ENCODE peak calls at places on chromosomes 6 and 20, in nine cellular contexts. One of them, this sample, is unnamed.

GRCh38 chr6:150144294-150144868 is 1.5 kb downstream of the PPP1R14C start:
- DNase-seq in activated gamma-delta T cell treated with Interleukin-2 at 50 U/mL for 16 hours: no peak
- DNase-seq in NCI-H1417: no peak
- DNase-seq in activated CD4-positive, alpha-beta T cell treated with anti-CD3 and anti-CD28 coated beads, Interleukin-2, amount 50 U/mL, for 1 hour: no peak
- DNase-seq in NCI-H1105: no peak
- DNase-seq in NCI-H2081: no peak
- DNase-seq in EH: peak
- DNase-seq in PC-9: peak
- DNase-seq in germinal center: no peak
- DNase-seq in this sample: no peak

GRCh38 chr20:22575087-22575721 is 9.2 kb downstream of the FOXA2 start:
- DNase-seq in activated gamma-delta T cell treated with Interleukin-2 at 50 U/mL for 16 hours: no peak
- DNase-seq in NCI-H1417: no peak
- DNase-seq in activated CD4-positive, alpha-beta T cell treated with anti-CD3 and anti-CD28 coated beads, Interleukin-2, amount 50 U/mL, for 1 hour: no peak
- DNase-seq in NCI-H1105: no peak
- DNase-seq in NCI-H2081: peak
- DNase-seq in EH: peak
- DNase-seq in PC-9: no peak
- DNase-seq in germinal center: no peak
- DNase-seq in this sample: no peak

GRCh38 chr6:61711849-61712248 is 574.2 kb downstream of the KHDRBS2 start:
- DNase-seq in activated gamma-delta T cell treated with Interleukin-2 at 50 U/mL for 16 hours: no peak
- DNase-seq in NCI-H1417: no peak
- DNase-seq in activated CD4-positive, alpha-beta T cell treated with anti-CD3 and anti-CD28 coated beads, Interleukin-2, amount 50 U/mL, for 1 hour: no peak
- DNase-seq in NCI-H1105: no peak
- DNase-seq in NCI-H2081: no peak
- DNase-seq in EH: no peak
- DNase-seq in PC-9: no peak
- DNase-seq in germinal center: no peak
- DNase-seq in this sample: no peak

GRCh38 chr20:11716239-11716944 is 201.3 kb upstream of the BTBD3 start:
- DNase-seq in activated gamma-delta T cell treated with Interleukin-2 at 50 U/mL for 16 hours: no peak
- DNase-seq in NCI-H1417: no peak
- DNase-seq in activated CD4-positive, alpha-beta T cell treated with anti-CD3 and anti-CD28 coated beads, Interleukin-2, amount 50 U/mL, for 1 hour: no peak
- DNase-seq in NCI-H1105: no peak
- DNase-seq in NCI-H2081: no peak
- DNase-seq in EH: peak
- DNase-seq in PC-9: peak
- DNase-seq in germinal center: no peak
- DNase-seq in this sample: no peak

GRCh38 chr6:30981942-30982772 is 1.4 kb upstream of the MUC21 start:
- DNase-seq in activated gamma-delta T cell treated with Interleukin-2 at 50 U/mL for 16 hours: no peak
- DNase-seq in NCI-H1417: peak
- DNase-seq in activated CD4-positive, alpha-beta T cell treated with anti-CD3 and anti-CD28 coated beads, Interleukin-2, amount 50 U/mL, for 1 hour: no peak
- DNase-seq in NCI-H1105: peak
- DNase-seq in NCI-H2081: no peak
- DNase-seq in EH: peak
- DNase-seq in PC-9: no peak
- DNase-seq in germinal center: no peak
- DNase-seq in this sample: no peak

GRCh38 chr6:157592566-157592965 is 211.6 kb downstream of the ZDHHC14 start:
- DNase-seq in activated gamma-delta T cell treated with Interleukin-2 at 50 U/mL for 16 hours: no peak
- DNase-seq in NCI-H1417: no peak
- DNase-seq in activated CD4-positive, alpha-beta T cell treated with anti-CD3 and anti-CD28 coated beads, Interleukin-2, amount 50 U/mL, for 1 hour: no peak
- DNase-seq in NCI-H1105: no peak
- DNase-seq in NCI-H2081: no peak
- DNase-seq in EH: no peak
- DNase-seq in PC-9: no peak
- DNase-seq in germinal center: peak
- DNase-seq in this sample: no peak

GRCh38 chr6:128511518-128511917 is 8.9 kb downstream of the PTPRK start:
- DNase-seq in activated gamma-delta T cell treated with Interleukin-2 at 50 U/mL for 16 hours: no peak
- DNase-seq in NCI-H1417: no peak
- DNase-seq in activated CD4-positive, alpha-beta T cell treated with anti-CD3 and anti-CD28 coated beads, Interleukin-2, amount 50 U/mL, for 1 hour: no peak
- DNase-seq in NCI-H1105: no peak
- DNase-seq in NCI-H2081: no peak
- DNase-seq in EH: peak
- DNase-seq in PC-9: peak
- DNase-seq in germinal center: no peak
- DNase-seq in this sample: no peak

GRCh38 chr20:43318749-43319148 is 129.0 kb upstream of the PTPRT start:
- DNase-seq in activated gamma-delta T cell treated with Interleukin-2 at 50 U/mL for 16 hours: no peak
- DNase-seq in NCI-H1417: no peak
- DNase-seq in activated CD4-positive, alpha-beta T cell treated with anti-CD3 and anti-CD28 coated beads, Interleukin-2, amount 50 U/mL, for 1 hour: no peak
- DNase-seq in NCI-H1105: no peak
- DNase-seq in NCI-H2081: no peak
- DNase-seq in EH: no peak
- DNase-seq in PC-9: no peak
- DNase-seq in germinal center: no peak
- DNase-seq in this sample: no peak

GRCh38 chr20:17693534-17694001 is 6.2 kb upstream of the BANF2 start:
- DNase-seq in activated gamma-delta T cell treated with Interleukin-2 at 50 U/mL for 16 hours: no peak
- DNase-seq in NCI-H1417: no peak
- DNase-seq in activated CD4-positive, alpha-beta T cell treated with anti-CD3 and anti-CD28 coated beads, Interleukin-2, amount 50 U/mL, for 1 hour: no peak
- DNase-seq in NCI-H1105: no peak
- DNase-seq in NCI-H2081: no peak
- DNase-seq in EH: no peak
- DNase-seq in PC-9: no peak
- DNase-seq in germinal center: no peak
- DNase-seq in this sample: no peak

GRCh38 chr6:158793432-158793831 is 25.7 kb downstream of the EZR start:
- DNase-seq in activated gamma-delta T cell treated with Interleukin-2 at 50 U/mL for 16 hours: no peak
- DNase-seq in NCI-H1417: no peak
- DNase-seq in activated CD4-positive, alpha-beta T cell treated with anti-CD3 and anti-CD28 coated beads, Interleukin-2, amount 50 U/mL, for 1 hour: no peak
- DNase-seq in NCI-H1105: no peak
- DNase-seq in NCI-H2081: no peak
- DNase-seq in EH: peak
- DNase-seq in PC-9: peak
- DNase-seq in germinal center: peak
- DNase-seq in this sample: no peak

GRCh38 chr6:111184827-111185567 is 97.7 kb downstream of the SLC16A10 start:
- DNase-seq in activated gamma-delta T cell treated with Interleukin-2 at 50 U/mL for 16 hours: no peak
- DNase-seq in NCI-H1417: no peak
- DNase-seq in activated CD4-positive, alpha-beta T cell treated with anti-CD3 and anti-CD28 coated beads, Interleukin-2, amount 50 U/mL, for 1 hour: no peak
- DNase-seq in NCI-H1105: no peak
- DNase-seq in NCI-H2081: no peak
- DNase-seq in EH: no peak
- DNase-seq in PC-9: no peak
- DNase-seq in germinal center: no peak
- DNase-seq in this sample: no peak

GRCh38 chr6:89352329-89353117 is at the start of gene UBE2J1:
- DNase-seq in activated gamma-delta T cell treated with Interleukin-2 at 50 U/mL for 16 hours: peak
- DNase-seq in NCI-H1417: peak
- DNase-seq in activated CD4-positive, alpha-beta T cell treated with anti-CD3 and anti-CD28 coated beads, Interleukin-2, amount 50 U/mL, for 1 hour: peak
- DNase-seq in NCI-H1105: peak
- DNase-seq in NCI-H2081: peak
- DNase-seq in EH: peak
- DNase-seq in PC-9: peak
- DNase-seq in germinal center: peak
- DNase-seq in this sample: peak

GRCh38 chr20:40860487-40860902 is 168.1 kb upstream of the TOP1 start:
- DNase-seq in activated gamma-delta T cell treated with Interleukin-2 at 50 U/mL for 16 hours: no peak
- DNase-seq in NCI-H1417: no peak
- DNase-seq in activated CD4-positive, alpha-beta T cell treated with anti-CD3 and anti-CD28 coated beads, Interleukin-2, amount 50 U/mL, for 1 hour: no peak
- DNase-seq in NCI-H1105: no peak
- DNase-seq in NCI-H2081: no peak
- DNase-seq in EH: peak
- DNase-seq in PC-9: no peak
- DNase-seq in germinal center: no peak
- DNase-seq in this sample: no peak

GRCh38 chr20:33113387-33113908 is 34.0 kb downstream of the BPIFB4 start:
- DNase-seq in activated gamma-delta T cell treated with Interleukin-2 at 50 U/mL for 16 hours: no peak
- DNase-seq in NCI-H1417: no peak
- DNase-seq in activated CD4-positive, alpha-beta T cell treated with anti-CD3 and anti-CD28 coated beads, Interleukin-2, amount 50 U/mL, for 1 hour: no peak
- DNase-seq in NCI-H1105: no peak
- DNase-seq in NCI-H2081: no peak
- DNase-seq in EH: no peak
- DNase-seq in PC-9: no peak
- DNase-seq in germinal center: no peak
- DNase-seq in this sample: no peak

GRCh38 chr6:47066418-47066817 is 24.3 kb upstream of the ADGRF1 start:
- DNase-seq in activated gamma-delta T cell treated with Interleukin-2 at 50 U/mL for 16 hours: no peak
- DNase-seq in NCI-H1417: no peak
- DNase-seq in activated CD4-positive, alpha-beta T cell treated with anti-CD3 and anti-CD28 coated beads, Interleukin-2, amount 50 U/mL, for 1 hour: no peak
- DNase-seq in NCI-H1105: no peak
- DNase-seq in NCI-H2081: no peak
- DNase-seq in EH: no peak
- DNase-seq in PC-9: no peak
- DNase-seq in germinal center: no peak
- DNase-seq in this sample: no peak

GRCh38 chr6:119395192-119395591 is 45.6 kb upstream of the MAN1A1 start:
- DNase-seq in activated gamma-delta T cell treated with Interleukin-2 at 50 U/mL for 16 hours: no peak
- DNase-seq in NCI-H1417: no peak
- DNase-seq in activated CD4-positive, alpha-beta T cell treated with anti-CD3 and anti-CD28 coated beads, Interleukin-2, amount 50 U/mL, for 1 hour: no peak
- DNase-seq in NCI-H1105: no peak
- DNase-seq in NCI-H2081: no peak
- DNase-seq in EH: no peak
- DNase-seq in PC-9: no peak
- DNase-seq in germinal center: peak
- DNase-seq in this sample: no peak

GRCh38 chr20:20680991-20681508 is 31.4 kb downstream of the RALGAPA2 start:
- DNase-seq in activated gamma-delta T cell treated with Interleukin-2 at 50 U/mL for 16 hours: no peak
- DNase-seq in NCI-H1417: no peak
- DNase-seq in activated CD4-positive, alpha-beta T cell treated with anti-CD3 and anti-CD28 coated beads, Interleukin-2, amount 50 U/mL, for 1 hour: no peak
- DNase-seq in NCI-H1105: no peak
- DNase-seq in NCI-H2081: no peak
- DNase-seq in EH: no peak
- DNase-seq in PC-9: no peak
- DNase-seq in germinal center: no peak
- DNase-seq in this sample: no peak

GRCh38 chr6:79034865-79035264 is 43.2 kb downstream of the PHIP start:
- DNase-seq in activated gamma-delta T cell treated with Interleukin-2 at 50 U/mL for 16 hours: no peak
- DNase-seq in NCI-H1417: no peak
- DNase-seq in activated CD4-positive, alpha-beta T cell treated with anti-CD3 and anti-CD28 coated beads, Interleukin-2, amount 50 U/mL, for 1 hour: no peak
- DNase-seq in NCI-H1105: no peak
- DNase-seq in NCI-H2081: no peak
- DNase-seq in EH: peak
- DNase-seq in PC-9: no peak
- DNase-seq in germinal center: no peak
- DNase-seq in this sample: no peak

GRCh38 chr6:27280064-27280539 is 32.0 kb downstream of the POM121L2 start:
- DNase-seq in activated gamma-delta T cell treated with Interleukin-2 at 50 U/mL for 16 hours: no peak
- DNase-seq in NCI-H1417: peak
- DNase-seq in activated CD4-positive, alpha-beta T cell treated with anti-CD3 and anti-CD28 coated beads, Interleukin-2, amount 50 U/mL, for 1 hour: peak
- DNase-seq in NCI-H1105: peak
- DNase-seq in NCI-H2081: peak
- DNase-seq in EH: peak
- DNase-seq in PC-9: peak
- DNase-seq in germinal center: no peak
- DNase-seq in this sample: no peak

GRCh38 chr20:59994697-59995122 is 36.5 kb downstream of the CDH26 start:
- DNase-seq in activated gamma-delta T cell treated with Interleukin-2 at 50 U/mL for 16 hours: no peak
- DNase-seq in NCI-H1417: no peak
- DNase-seq in activated CD4-positive, alpha-beta T cell treated with anti-CD3 and anti-CD28 coated beads, Interleukin-2, amount 50 U/mL, for 1 hour: no peak
- DNase-seq in NCI-H1105: no peak
- DNase-seq in NCI-H2081: no peak
- DNase-seq in EH: peak
- DNase-seq in PC-9: peak
- DNase-seq in germinal center: no peak
- DNase-seq in this sample: no peak

GRCh38 chr6:56370127-56370540 is 122.8 kb upstream of the COL21A1 start:
- DNase-seq in activated gamma-delta T cell treated with Interleukin-2 at 50 U/mL for 16 hours: no peak
- DNase-seq in NCI-H1417: no peak
- DNase-seq in activated CD4-positive, alpha-beta T cell treated with anti-CD3 and anti-CD28 coated beads, Interleukin-2, amount 50 U/mL, for 1 hour: no peak
- DNase-seq in NCI-H1105: no peak
- DNase-seq in NCI-H2081: peak
- DNase-seq in EH: peak
- DNase-seq in PC-9: peak
- DNase-seq in germinal center: no peak
- DNase-seq in this sample: no peak